ENCODE peak calls at places on chromosome 4, in four cellular contexts. B is tibial nerve, H is A549, D is sigmoid colon. L is an unnamed sample.

GRCh38 chr4:104138154-104138553 is 356.5 kb downstream of the CXXC4 start:
- DNase-seq in B (no peak), H (no peak), D (no peak), L (no peak)

GRCh38 chr4:13933163-13933562 is 305.6 kb upstream of the BOD1L1 start:
- DNase-seq in D (no peak), H (no peak), B (no peak), L (no peak)

GRCh38 chr4:41540687-41541086 is 2.7 kb downstream of the LIMCH1 start:
- DNase-seq in B (no peak), H (no peak), D (no peak), L (no peak)

GRCh38 chr4:20288047-20288650 is 36.4 kb downstream of the SLIT2 start:
- DNase-seq in B (no peak), H (no peak), D (no peak), L (no peak)

GRCh38 chr4:173346074-173346473 is 11.9 kb upstream of the HMGB2 start:
- DNase-seq in H (no peak), B (no peak), D (no peak), L (no peak)

GRCh38 chr4:68348577-68348976 is 1.3 kb downstream of the YTHDC1 start:
- DNase-seq in B (no peak), H (no peak), D (no peak), L (no peak)

GRCh38 chr4:80006935-80007744 is 65.9 kb downstream of the ANTXR2 start:
- DNase-seq in B (no peak), D (no peak), H (no peak), L (no peak)

GRCh38 chr4:26061248-26061986 is 147.4 kb downstream of the SMIM20 start:
- DNase-seq in H (peak; percentile 15), B (no peak), D (no peak), L (peak; percentile 70)

GRCh38 chr4:153068751-153069150 is 132.6 kb downstream of the FHDC1 start:
- DNase-seq in H (no peak), B (no peak), D (no peak), L (no peak)

GRCh38 chr4:86376850-86377249 is 17.0 kb upstream of the MAPK10 start:
- DNase-seq in D (no peak), B (no peak), H (no peak), L (no peak)

GRCh38 chr4:41517747-41518146 is 20.2 kb upstream of the LIMCH1 start:
- DNase-seq in H (no peak), B (no peak), D (no peak), L (no peak)

GRCh38 chr4:172173206-172173605 is 360.0 kb downstream of the GALNTL6 start:
- DNase-seq in B (no peak), D (no peak), H (no peak), L (no peak)

GRCh38 chr4:98939892-98940298 is 11.0 kb upstream of the EIF4E start:
- DNase-seq in B (peak; percentile 36), D (no peak), H (peak; percentile 44), L (no peak)

GRCh38 chr4:110970642-110971041 is 347.8 kb upstream of the PITX2 start:
- DNase-seq in H (peak; percentile 4), D (no peak), B (no peak), L (no peak)

GRCh38 chr4:133003169-133003568 is 145.9 kb upstream of the PCDH10 start:
- DNase-seq in H (no peak), B (no peak), D (no peak), L (no peak)

GRCh38 chr4:2537011-2537830 is 774 bp downstream of the FAM193A start:
- DNase-seq in D (peak; percentile 71), H (no peak), B (no peak), L (peak; percentile 87)

GRCh38 chr4:40908297-40908696 is 158.5 kb downstream of the NSUN7 start:
- DNase-seq in D (peak; percentile 46), B (no peak), H (no peak), L (peak; percentile 87)

GRCh38 chr4:30801876-30802275 is 81.7 kb downstream of the PCDH7 start:
- DNase-seq in H (no peak), D (no peak), B (no peak), L (no peak)

GRCh38 chr4:88018471-88018870 is 11.0 kb downstream of the PKD2 start:
- DNase-seq in H (no peak), B (peak; percentile 47), D (peak; percentile 89), L (peak; percentile 45)

GRCh38 chr4:173319696-173320095 is 14.5 kb downstream of the HMGB2 start:
- DNase-seq in H (no peak), D (no peak), B (no peak), L (no peak)

GRCh38 chr4:2069986-2070385 is 10.9 kb downstream of the NAT8L start:
- DNase-seq in D (peak; percentile 39), B (no peak), H (no peak), L (no peak)

GRCh38 chr4:126916626-126917140 is 716.1 kb upstream of the INTU start:
- DNase-seq in B (peak; percentile 5), H (no peak), D (no peak), L (peak; percentile 16)

GRCh38 chr4:32562010-32562409 is 1841.8 kb downstream of the PCDH7 start:
- DNase-seq in B (no peak), D (no peak), H (no peak), L (no peak)

GRCh38 chr4:150368667-150369066 is 213.3 kb upstream of the MAB21L2 start:
- DNase-seq in H (no peak), B (no peak), D (no peak), L (no peak)

GRCh38 chr4:10529891-10530786 is 72.9 kb upstream of the ZNF518B start:
- DNase-seq in D (no peak), H (no peak), B (no peak), L (peak; percentile 19)

GRCh38 chr4:1043658-1044468 is 32.4 kb downstream of the FGFRL1 start:
- DNase-seq in B (peak; percentile 86), D (peak; percentile 97), H (peak; percentile 72), L (peak; percentile 91)

GRCh38 chr4:26723216-26723615 is 137.4 kb upstream of the STIM2 start:
- DNase-seq in D (no peak), B (no peak), H (no peak), L (no peak)

GRCh38 chr4:156778093-156778492 is 193.5 kb downstream of the PDGFC start:
- DNase-seq in H (no peak), B (no peak), D (no peak), L (no peak)

GRCh38 chr4:17613761-17614415 is 553 bp upstream of the MED28 start:
- DNase-seq in H (no peak), D (peak; percentile 76), B (no peak), L (no peak)

GRCh38 chr4:38788327-38788726 is 5.5 kb upstream of the TLR10 start:
- DNase-seq in H (peak; percentile 26), D (no peak), B (no peak), L (no peak)

GRCh38 chr4:26322349-26322748 is 1.5 kb downstream of the RBPJ start:
- DNase-seq in D (no peak), B (no peak), H (no peak), L (no peak)

GRCh38 chr4:19675172-19675811 is 576.4 kb upstream of the SLIT2 start:
- DNase-seq in D (no peak), H (no peak), B (no peak), L (no peak)

GRCh38 chr4:73387552-73387951 is 16.5 kb upstream of the ALB start:
- DNase-seq in H (no peak), B (no peak), D (no peak), L (no peak)

GRCh38 chr4:73379946-73380345 is 24.1 kb upstream of the ALB start:
- DNase-seq in H (no peak), B (no peak), D (no peak), L (no peak)

GRCh38 chr4:73381214-73381613 is 22.9 kb upstream of the ALB start:
- DNase-seq in H (no peak), B (no peak), D (no peak), L (no peak)

GRCh38 chr4:73378887-73379286 is 25.2 kb upstream of the ALB start:
- DNase-seq in D (no peak), B (no peak), H (no peak), L (no peak)

GRCh38 chr4:73383452-73383851 is 20.6 kb upstream of the ALB start:
- DNase-seq in B (no peak), D (no peak), H (no peak), L (no peak)
- TF ChIP-seq POLR2A in B (no peak), D (no peak), H (no peak), L (no peak)

GRCh38 chr4:159292137-159292896 is 189.4 kb downstream of the RAPGEF2 start:
- DNase-seq in B (no peak), D (no peak), H (no peak), L (no peak)
- TF ChIP-seq CTCF in B (no peak), D (no peak), H (no peak), L (no peak)

DNA sequence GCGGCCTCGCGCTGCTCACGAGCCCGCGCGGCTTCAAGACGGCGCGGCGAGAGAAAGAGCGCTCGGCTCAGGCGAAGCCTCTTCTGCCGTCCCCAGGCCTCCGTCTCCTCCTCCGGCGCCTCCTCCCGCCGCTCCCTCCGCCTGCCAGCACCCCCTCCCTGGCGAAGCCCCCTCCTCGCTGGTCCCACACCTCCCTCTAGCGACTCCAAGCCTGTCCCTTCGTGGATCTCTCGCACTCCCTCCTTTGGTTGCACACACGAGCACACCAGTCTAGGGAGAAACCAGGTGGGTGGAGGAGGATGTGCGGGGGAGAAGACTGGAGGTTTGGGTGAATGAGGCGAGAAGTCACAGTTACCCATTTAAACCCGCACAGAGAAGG is at the start of gene CAMK2D:
- DNase-seq in B (peak; percentile 74), H (peak; percentile 62), D (peak; percentile 95), L (peak; percentile 77)
- TF ChIP-seq POLR2A in B (peak; percentile 78), H (peak; percentile 31), D (peak; percentile 36), L (no peak)

DNA sequence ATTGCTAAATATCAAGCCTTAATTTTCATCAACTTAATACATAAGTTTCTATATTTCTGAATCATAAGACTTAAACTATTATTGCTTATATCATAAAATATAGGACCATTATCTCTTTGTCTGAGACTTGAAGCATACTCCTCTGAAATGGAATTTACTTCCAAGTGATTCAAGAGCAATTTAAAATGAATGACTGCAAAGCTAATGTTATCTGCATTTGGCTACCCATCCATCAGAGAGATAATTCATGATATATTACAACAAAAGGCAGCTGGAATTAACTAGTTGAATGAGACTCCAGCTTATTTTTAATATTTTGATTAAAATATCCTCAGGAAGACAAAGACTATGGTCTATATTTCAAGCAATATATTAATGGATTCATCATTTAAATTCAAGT is 208.6 kb downstream of the UNC5C start:
- DNase-seq in D (no peak), H (no peak), B (no peak), L (no peak)
- TF ChIP-seq CTCF in D (no peak), H (no peak), B (no peak), L (no peak)

GRCh38 chr4:163493643-163494359 is 689 bp upstream of the TMA16 start:
- DNase-seq in B (peak; percentile 15), D (no peak), H (no peak), L (no peak)

GRCh38 chr4:163492951-163493504 is 1.5 kb upstream of the TMA16 start:
- DNase-seq in H (no peak), B (no peak), D (no peak), L (no peak)

GRCh38 chr4:163495900-163496299 is 1.4 kb downstream of the TMA16 start:
- DNase-seq in H (no peak), D (no peak), B (no peak), L (no peak)

GRCh38 chr4:163489929-163490328 is 4.6 kb upstream of the TMA16 start:
- DNase-seq in H (no peak), D (no peak), B (no peak), L (no peak)

GRCh38 chr4:163494360-163495241 is at the start of gene TMA16:
- DNase-seq in D (peak; percentile 91), H (peak; percentile 66), B (peak; percentile 72), L (peak; percentile 78)
- TF ChIP-seq POLR2A in D (peak; percentile 9), H (peak; percentile 68), B (peak; percentile 40), L (no peak)

L was measured in lower leg skin.